ENCODE peak calls at places on chromosomes 2 and 18, in nine cellular contexts. I is OCI-LY7, J is hepatocyte, B is cardiac muscle cell, H is HCT116, S is mammary epithelial cell, A is gastrocnemius medialis, W is NB4, X is right atrium auricular region. T is an unnamed sample.

GRCh38 chr2:33216508-33217182 is 259.8 kb upstream of the RASGRP3 start:
- DNase-seq in I (no peak), B (peak; percentile 41), J (no peak), H (no peak), X (peak; percentile 64), W (no peak), S (no peak), A (peak; percentile 58), T (no peak)

GRCh38 chr2:231640646-231641111 is 48.0 kb downstream of the TEX44 start:
- DNase-seq in X (peak; percentile 86), H (peak; percentile 65), B (no peak), W (peak; percentile 74), A (peak; percentile 61), S (no peak), I (no peak), J (no peak), T (no peak)

GRCh38 chr18:68394705-68395104 is 320.2 kb downstream of the TMX3 start:
- DNase-seq in A (no peak), H (no peak), J (no peak), W (no peak), I (no peak), B (no peak), S (no peak), X (no peak), T (no peak)

GRCh38 chr2:241636182-241636982 is 576 bp downstream of the THAP4 start:
- DNase-seq in A (no peak), H (no peak), X (no peak), J (peak; percentile 77), S (peak; percentile 44), W (peak; percentile 75), I (peak; percentile 65), B (peak; percentile 34), T (no peak)

GRCh38 chr2:1052671-1053270 is 102.1 kb downstream of the SNTG2 start:
- DNase-seq in S (no peak), I (no peak), H (no peak), X (no peak), B (peak; percentile 55), J (peak; percentile 24), W (no peak), A (no peak), T (no peak)

GRCh38 chr2:179234658-179235240 is 29.9 kb downstream of the SESTD1 start:
- DNase-seq in H (no peak), B (no peak), I (no peak), J (no peak), S (no peak), A (no peak), X (no peak), W (no peak), T (no peak)

GRCh38 chr18:23498062-23498582 is 5.2 kb upstream of the RMC1 start:
- DNase-seq in X (no peak), H (no peak), B (no peak), W (peak; percentile 29), J (no peak), A (no peak), S (no peak), I (peak; percentile 43), T (no peak)

GRCh38 chr18:79740741-79741700 is 56.7 kb upstream of the KCNG2 start:
- DNase-seq in J (no peak), W (peak; percentile 93), I (no peak), X (no peak), A (no peak), S (no peak), H (no peak), B (no peak), T (no peak)

GRCh38 chr2:196427996-196428634 is 211.4 kb upstream of the CCDC150 start:
- DNase-seq in B (no peak), S (no peak), X (no peak), W (no peak), H (no peak), A (no peak), I (no peak), J (no peak), T (no peak)

GRCh38 chr2:47401789-47402554 is 984 bp upstream of the MSH2 start:
- DNase-seq in X (no peak), S (no peak), H (no peak), A (no peak), I (no peak), J (no peak), B (no peak), W (no peak), T (no peak)

GRCh38 chr2:217156801-217157200 is 296.9 kb upstream of the TNP1 start:
- DNase-seq in S (no peak), B (no peak), J (no peak), X (no peak), H (no peak), I (no peak), W (no peak), A (no peak), T (no peak)

GRCh38 chr2:194464964-194465638 is 1191.9 kb upstream of the SLC39A10 start:
- DNase-seq in H (no peak), I (no peak), W (no peak), A (no peak), J (no peak), S (no peak), B (no peak), X (no peak), T (no peak)

GRCh38 chr2:49278561-49278960 is 124.2 kb upstream of the FSHR start:
- DNase-seq in S (no peak), J (no peak), A (no peak), B (no peak), W (no peak), I (no peak), X (no peak), H (no peak), T (no peak)

GRCh38 chr2:170139276-170139967 is 38.5 kb upstream of the MYO3B start:
- DNase-seq in A (no peak), S (no peak), B (no peak), W (no peak), J (no peak), I (no peak), X (no peak), H (no peak), T (no peak)

GRCh38 chr2:218655751-218656150 is 3.7 kb downstream of the ZNF142 start:
- DNase-seq in X (no peak), I (no peak), H (no peak), A (peak; percentile 93), J (no peak), B (no peak), W (no peak), S (no peak), T (no peak)

GRCh38 chr18:63320041-63320689 is 596 bp upstream of the BCL2 start:
- DNase-seq in S (peak; percentile 72), A (peak; percentile 81), X (peak; percentile 83), H (peak; percentile 29), I (peak; percentile 77), B (peak; percentile 90), W (peak; percentile 92), J (peak; percentile 83), T (peak; percentile 43)

GRCh38 chr2:43073373-43073772 is 153.0 kb downstream of the ZFP36L2 start:
- DNase-seq in W (peak; percentile 59), X (peak; percentile 83), J (peak; percentile 62), B (peak; percentile 57), H (no peak), S (peak; percentile 94), A (no peak), I (no peak), T (no peak)

GRCh38 chr18:7926526-7926925 is 359.4 kb downstream of the PTPRM start:
- DNase-seq in A (peak; percentile 54), X (no peak), S (no peak), W (peak; percentile 2), I (no peak), B (no peak), J (peak; percentile 43), H (peak; percentile 64), T (no peak)

GRCh38 chr2:102137138-102137537 is 5.4 kb upstream of the IL1R1 start:
- DNase-seq in B (no peak), A (no peak), H (no peak), W (no peak), I (no peak), J (no peak), X (no peak), S (peak; percentile 54), T (no peak)

GRCh38 chr2:157866202-157866601 is 9.9 kb downstream of the ACVR1 start:
- DNase-seq in H (no peak), B (peak; percentile 55), W (no peak), A (no peak), J (no peak), S (no peak), I (no peak), X (no peak), T (no peak)

GRCh38 chr2:27320958-27321543 is 1.8 kb downstream of the MPV17 start:
- DNase-seq in S (peak; percentile 98), I (no peak), B (peak; percentile 97), X (peak; percentile 88), W (peak; percentile 69), A (peak; percentile 99), J (peak; percentile 94), H (peak; percentile 98), T (peak; percentile 96)

DNA sequence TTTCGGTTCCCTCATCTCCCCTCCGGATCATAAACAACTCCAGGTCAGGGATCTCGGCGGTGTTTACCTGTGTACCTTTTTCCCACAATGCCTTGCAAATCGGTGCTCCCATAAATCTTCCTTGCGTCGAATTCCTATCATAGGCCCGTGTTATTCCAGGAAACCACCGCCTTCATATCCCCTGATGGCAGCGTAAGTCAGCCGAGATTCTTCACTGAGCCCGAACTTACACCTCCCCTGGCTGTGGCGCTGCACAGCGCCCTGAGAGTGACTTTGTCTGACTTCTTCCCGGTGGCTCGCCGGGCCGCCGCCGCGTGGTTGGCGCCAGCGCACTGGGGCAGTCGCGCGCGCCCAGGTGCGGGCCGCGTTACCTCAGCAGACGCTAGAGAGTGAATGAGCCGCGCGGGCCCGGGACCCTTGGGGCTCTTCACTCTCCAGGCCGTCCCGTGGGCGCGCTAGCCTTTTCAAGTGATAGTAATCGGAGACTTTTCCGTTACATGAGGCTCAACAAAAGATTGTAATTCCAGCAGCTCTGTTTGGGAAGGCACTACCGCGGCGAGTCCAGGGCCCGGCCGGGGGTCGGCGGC is 101.6 kb downstream of the SPTBN1 start:
- DNase-seq in A (peak; percentile 29), S (peak; percentile 63), B (peak; percentile 36), H (peak; percentile 81), J (peak; percentile 78), W (peak; percentile 82), I (peak; percentile 81), X (peak; percentile 74), T (no peak)
- TF ChIP-seq CTCF in A (no peak), S (no peak), B (no peak), H (no peak), J (peak; percentile 4), W (no peak), I (peak; percentile 44), X (no peak), T (no peak)

GRCh38 chr2:62198237-62198633 is 2.3 kb downstream of the B3GNT2 start:
- DNase-seq in X (no peak), J (no peak), S (no peak), H (no peak), W (peak; percentile 71), A (no peak), B (no peak), I (peak; percentile 50), T (no peak)
- H3K4me3 ChIP-seq in X (peak overlapping the region; percentile 95), J (peak overlapping the region; percentile 67), S (peak overlapping the region; percentile 95), H (no peak overlapping the region), W (peak overlapping the region; percentile 72), A (peak overlapping the region; percentile 89), B (peak overlapping the region; percentile 96), I (peak overlapping the region; percentile 95), T (no peak overlapping the region)

GRCh38 chr2:19667085-19667484 is 234.7 kb downstream of the TTC32 start:
- DNase-seq in H (peak; percentile 41), I (no peak), J (no peak), S (peak; percentile 54), A (no peak), X (no peak), B (peak; percentile 76), W (peak; percentile 10), T (no peak)
- TF ChIP-seq CTCF in H (peak; percentile 42), I (peak; percentile 25), J (peak; percentile 30), S (peak; percentile 28), A (no peak), X (no peak), B (peak; percentile 47), W (no peak), T (peak; percentile 37)

GRCh38 chr18:13868501-13869271 is 44.7 kb downstream of the MC5R start:
- DNase-seq in H (no peak), I (no peak), B (no peak), X (no peak), W (no peak), J (no peak), A (no peak), S (no peak), T (no peak)
- H3K4me3 ChIP-seq in H (no peak overlapping the region), I (no peak overlapping the region), B (peak overlapping the region; percentile 9), X (no peak overlapping the region), W (no peak overlapping the region), J (no peak overlapping the region), A (no peak overlapping the region), S (no peak overlapping the region), T (no peak overlapping the region)